ENCODE peak calls at places on chromosomes 5 and 9, in four cellular contexts. H, Q, P and D are unnamed samples.

GRCh38 chr5:140635291-140636257 is 2.6 kb upstream of the CD14 start:
- DNase-seq in P (no peak), Q (no peak), H (no peak), D (no peak)

GRCh38 chr9:93978498-93978897 is 23.3 kb upstream of the BARX1 start:
- DNase-seq in H (peak), Q (no peak), P (no peak), D (peak)

GRCh38 chr9:77440057-77440456 is 208.1 kb downstream of the GNA14 start:
- DNase-seq in P (peak), Q (no peak), H (no peak), D (no peak)

GRCh38 chr9:90307177-90307833 is 335.3 kb downstream of the DIRAS2 start:
- DNase-seq in P (no peak), Q (peak), H (no peak), D (no peak)

GRCh38 chr5:126811515-126812198 is 34.7 kb downstream of the LMNB1 start:
- DNase-seq in H (no peak), Q (no peak), P (peak), D (peak)

GRCh38 chr5:38445374-38446028 is 110.9 kb downstream of the LIFR start:
- DNase-seq in H (peak), P (no peak), Q (no peak), D (no peak)

GRCh38 chr9:136399176-136400037 is 563 bp downstream of the SNAPC4 start:
- DNase-seq in H (peak), P (peak), Q (no peak), D (peak)

GRCh38 chr9:18320046-18320445 is 153.9 kb upstream of the ADAMTSL1 start:
- DNase-seq in Q (no peak), H (no peak), P (no peak), D (peak)

GRCh38 chr9:133585481-133586367 is 23.5 kb downstream of the FAM163B start:
- DNase-seq in P (no peak), Q (no peak), H (no peak), D (no peak)

GRCh38 chr5:92309336-92309991 is 926.3 kb upstream of the ARRDC3 start:
- DNase-seq in H (peak), P (peak), Q (no peak), D (peak)

GRCh38 chr9:91151014-91151740 is 210.5 kb downstream of the AUH start:
- DNase-seq in P (peak), H (peak), Q (no peak), D (no peak)

GRCh38 chr9:119026120-119026519 is 343.1 kb downstream of the BRINP1 start:
- DNase-seq in P (no peak), H (peak), Q (peak), D (no peak)

GRCh38 chr5:134432677-134433359 is 21.1 kb upstream of the CDKN2AIPNL start:
- DNase-seq in H (peak), Q (no peak), P (no peak), D (no peak)

GRCh38 chr9:107557236-107557990 is 67.8 kb upstream of the KLF4 start:
- DNase-seq in P (no peak), Q (no peak), H (peak), D (no peak)

GRCh38 chr5:160054831-160055230 is 45.9 kb downstream of the TTC1 start:
- DNase-seq in H (peak), Q (no peak), P (peak), D (peak)

GRCh38 chr9:706073-706472 is 135.4 kb upstream of the DMRT1 start:
- DNase-seq in H (no peak), Q (no peak), P (no peak), D (no peak)

GRCh38 chr5:80987078-80987766 is 27.1 kb downstream of the RASGRF2 start:
- DNase-seq in Q (no peak), P (no peak), H (no peak), D (no peak)

GRCh38 chr5:179217356-179217755 is 127.9 kb downstream of the ADAMTS2 start:
- DNase-seq in Q (no peak), P (no peak), H (no peak), D (no peak)

GRCh38 chr5:118441034-118441433 is 547.3 kb downstream of the DTWD2 start:
- DNase-seq in P (no peak), Q (no peak), H (no peak), D (no peak)

GRCh38 chr9:6356441-6356840 is 28.3 kb downstream of the TPD52L3 start:
- DNase-seq in Q (no peak), P (no peak), H (peak), D (no peak)

GRCh38 chr5:64635056-64635686 is 55.1 kb upstream of the SHISAL2B start:
- DNase-seq in H (peak), Q (no peak), P (no peak), D (peak)

GRCh38 chr5:170757182-170757601 is 26.3 kb upstream of the GABRP start:
- DNase-seq in Q (no peak), H (peak), P (peak), D (no peak)

GRCh38 chr9:130321539-130321938 is 56.0 kb downstream of the HMCN2 start:
- DNase-seq in Q (no peak), P (no peak), H (no peak), D (no peak)